ENCODE peak calls at places on chromosome 1, in six cellular contexts. One of them, this sample, is unnamed.

GRCh38 chr1:101371259-101371658 is 134.4 kb downstream of the S1PR1 start:
- DNase-seq in H9: no peak
- DNase-seq in IMR-90: peak; percentile 87
- DNase-seq in mesenchymal stem cell: peak; percentile 76
- DNase-seq in H1: no peak
- DNase-seq in mesendoderm: peak; percentile 52
- DNase-seq in this sample: no peak

GRCh38 chr1:150109567-150109966 is 40.1 kb upstream of the PLEKHO1 start:
- DNase-seq in H9: no peak
- DNase-seq in IMR-90: no peak
- DNase-seq in mesenchymal stem cell: no peak
- DNase-seq in H1: no peak
- DNase-seq in mesendoderm: no peak
- DNase-seq in this sample: no peak

GRCh38 chr1:209937996-209938959 is at the start of gene SYT14:
- DNase-seq in H9: peak; percentile 84
- DNase-seq in IMR-90: peak; percentile 25
- DNase-seq in mesenchymal stem cell: peak; percentile 38
- DNase-seq in H1: peak; percentile 85
- DNase-seq in mesendoderm: peak; percentile 86
- DNase-seq in this sample: peak; percentile 80

GRCh38 chr1:181061891-181062777 is 26.4 kb upstream of the IER5 start:
- DNase-seq in H9: no peak
- DNase-seq in IMR-90: no peak
- DNase-seq in mesenchymal stem cell: no peak
- DNase-seq in H1: no peak
- DNase-seq in mesendoderm: no peak
- DNase-seq in this sample: no peak

GRCh38 chr1:66598670-66599069 is 64.7 kb downstream of the SGIP1 start:
- DNase-seq in H9: no peak
- DNase-seq in IMR-90: peak; percentile 88
- DNase-seq in mesenchymal stem cell: peak; percentile 72
- DNase-seq in H1: no peak
- DNase-seq in mesendoderm: peak; percentile 21
- DNase-seq in this sample: no peak

GRCh38 chr1:147849097-147849873 is 53.3 kb upstream of the GJA8 start:
- DNase-seq in H9: no peak
- DNase-seq in IMR-90: peak; percentile 30
- DNase-seq in mesenchymal stem cell: peak; percentile 45
- DNase-seq in H1: no peak
- DNase-seq in mesendoderm: no peak
- DNase-seq in this sample: no peak

GRCh38 chr1:156123356-156124196 is 9.1 kb downstream of the LMNA start:
- DNase-seq in H9: peak; percentile 94
- DNase-seq in IMR-90: peak; percentile 98
- DNase-seq in mesenchymal stem cell: peak; percentile 97
- DNase-seq in H1: peak; percentile 76
- DNase-seq in mesendoderm: peak; percentile 98
- DNase-seq in this sample: peak; percentile 51

GRCh38 chr1:18989956-18990355 is 33.5 kb upstream of the IFFO2 start:
- DNase-seq in H9: no peak
- DNase-seq in IMR-90: no peak
- DNase-seq in mesenchymal stem cell: no peak
- DNase-seq in H1: no peak
- DNase-seq in mesendoderm: no peak
- DNase-seq in this sample: no peak

GRCh38 chr1:4730078-4730477 is 75.7 kb downstream of the AJAP1 start:
- DNase-seq in H9: no peak
- DNase-seq in IMR-90: no peak
- DNase-seq in mesenchymal stem cell: no peak
- DNase-seq in H1: no peak
- DNase-seq in mesendoderm: no peak
- DNase-seq in this sample: no peak

GRCh38 chr1:96355961-96356360 is 365.6 kb upstream of the PTBP2 start:
- DNase-seq in H9: no peak
- DNase-seq in IMR-90: no peak
- DNase-seq in mesenchymal stem cell: no peak
- DNase-seq in H1: no peak
- DNase-seq in mesendoderm: no peak
- DNase-seq in this sample: no peak

GRCh38 chr1:89808429-89809117 is 12.3 kb upstream of the LRRC8D start:
- DNase-seq in H9: peak; percentile 55
- DNase-seq in IMR-90: peak; percentile 38
- DNase-seq in mesenchymal stem cell: peak; percentile 45
- DNase-seq in H1: peak; percentile 60
- DNase-seq in mesendoderm: peak; percentile 96
- DNase-seq in this sample: no peak

GRCh38 chr1:207155018-207155417 is 51.0 kb downstream of the C4BPA start:
- DNase-seq in H9: no peak
- DNase-seq in IMR-90: no peak
- DNase-seq in mesenchymal stem cell: no peak
- DNase-seq in H1: no peak
- DNase-seq in mesendoderm: no peak
- DNase-seq in this sample: no peak

GRCh38 chr1:112527266-112528010 is 18.7 kb downstream of the WNT2B start:
- DNase-seq in H9: no peak
- DNase-seq in IMR-90: peak; percentile 61
- DNase-seq in mesenchymal stem cell: no peak
- DNase-seq in H1: no peak
- DNase-seq in mesendoderm: peak; percentile 89
- DNase-seq in this sample: no peak

GRCh38 chr1:174742805-174743653 is 256.7 kb upstream of the CACYBP start:
- DNase-seq in H9: no peak
- DNase-seq in IMR-90: peak; percentile 12
- DNase-seq in mesenchymal stem cell: no peak
- DNase-seq in H1: no peak
- DNase-seq in mesendoderm: peak; percentile 17
- DNase-seq in this sample: no peak

GRCh38 chr1:81305997-81306452 is 494.7 kb upstream of the ADGRL2 start:
- DNase-seq in H9: no peak
- DNase-seq in IMR-90: peak; percentile 54
- DNase-seq in mesenchymal stem cell: peak; percentile 85
- DNase-seq in H1: peak; percentile 49
- DNase-seq in mesendoderm: peak; percentile 74
- DNase-seq in this sample: peak; percentile 45

GRCh38 chr1:43427524-43427923 is 26.2 kb downstream of the HYI start:
- DNase-seq in H9: no peak
- DNase-seq in IMR-90: no peak
- DNase-seq in mesenchymal stem cell: no peak
- DNase-seq in H1: no peak
- DNase-seq in mesendoderm: no peak
- DNase-seq in this sample: no peak

GRCh38 chr1:167428418-167428817 is 89.9 kb downstream of the CD247 start:
- DNase-seq in H9: no peak
- DNase-seq in IMR-90: no peak
- DNase-seq in mesenchymal stem cell: peak; percentile 38
- DNase-seq in H1: no peak
- DNase-seq in mesendoderm: no peak
- DNase-seq in this sample: no peak

GRCh38 chr1:84061336-84061735 is 62.4 kb upstream of the TTLL7 start:
- DNase-seq in H9: no peak
- DNase-seq in IMR-90: no peak
- DNase-seq in mesenchymal stem cell: no peak
- DNase-seq in H1: no peak
- DNase-seq in mesendoderm: no peak
- DNase-seq in this sample: no peak

GRCh38 chr1:203065191-203065590 is 20.6 kb downstream of the MYOG start:
- DNase-seq in H9: no peak
- DNase-seq in IMR-90: no peak
- DNase-seq in mesenchymal stem cell: no peak
- DNase-seq in H1: no peak
- DNase-seq in mesendoderm: no peak
- DNase-seq in this sample: no peak

GRCh38 chr1:12173631-12174121 is 6.9 kb downstream of the TNFRSF1B start:
- DNase-seq in H9: no peak
- DNase-seq in IMR-90: peak; percentile 35
- DNase-seq in mesenchymal stem cell: peak; percentile 35
- DNase-seq in H1: no peak
- DNase-seq in mesendoderm: no peak
- DNase-seq in this sample: no peak

GRCh38 chr1:27616441-27616840 is 12.5 kb upstream of the AHDC1 start:
- DNase-seq in H9: no peak
- DNase-seq in IMR-90: no peak
- DNase-seq in mesenchymal stem cell: no peak
- DNase-seq in H1: no peak
- DNase-seq in mesendoderm: no peak
- DNase-seq in this sample: no peak

DNA sequence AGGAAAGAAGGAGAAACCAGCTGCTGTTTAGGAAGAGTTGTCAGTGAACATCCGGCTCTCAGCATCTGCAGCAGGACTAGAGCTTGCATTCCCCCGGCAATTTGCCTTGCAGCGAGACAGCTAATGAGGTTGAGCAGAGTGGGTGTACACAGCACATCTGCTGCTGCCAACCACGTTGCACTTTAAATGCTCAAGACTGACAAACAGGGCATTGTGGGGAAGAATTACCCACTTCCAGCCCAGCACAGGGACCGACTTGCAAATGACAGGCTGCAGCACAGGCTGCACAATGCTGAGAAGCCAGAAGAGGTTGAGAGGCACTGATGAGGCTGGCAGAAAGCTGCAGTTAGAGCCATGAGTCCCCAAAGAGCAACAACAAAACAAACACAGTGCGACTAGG is 47.5 kb upstream of the PLA2G2C start:
- DNase-seq in H9: no peak
- DNase-seq in IMR-90: no peak
- DNase-seq in mesenchymal stem cell: no peak
- DNase-seq in H1: no peak
- DNase-seq in mesendoderm: no peak
- DNase-seq in this sample: no peak
- H3K18ac ChIP-seq in H9: no peak overlapping the region
- H3K18ac ChIP-seq in IMR-90: no peak overlapping the region
- H3K18ac ChIP-seq in mesenchymal stem cell: no peak overlapping the region
- H3K18ac ChIP-seq in H1: no peak overlapping the region
- H3K18ac ChIP-seq in mesendoderm: no peak overlapping the region
- H3K18ac ChIP-seq in this sample: no peak overlapping the region

GRCh38 chr1:170424346-170424745 is 107.6 kb upstream of the GORAB start:
- DNase-seq in H9: no peak
- DNase-seq in IMR-90: peak; percentile 56
- DNase-seq in mesenchymal stem cell: no peak
- DNase-seq in H1: no peak
- DNase-seq in mesendoderm: peak; percentile 20
- DNase-seq in this sample: no peak
- H2BK15ac ChIP-seq in H9: no peak overlapping the region
- H2BK15ac ChIP-seq in IMR-90: no peak overlapping the region
- H2BK15ac ChIP-seq in mesenchymal stem cell: no peak overlapping the region
- H2BK15ac ChIP-seq in H1: no peak overlapping the region
- H2BK15ac ChIP-seq in mesendoderm: no peak overlapping the region
- H2BK15ac ChIP-seq in this sample: no peak overlapping the region

DNA sequence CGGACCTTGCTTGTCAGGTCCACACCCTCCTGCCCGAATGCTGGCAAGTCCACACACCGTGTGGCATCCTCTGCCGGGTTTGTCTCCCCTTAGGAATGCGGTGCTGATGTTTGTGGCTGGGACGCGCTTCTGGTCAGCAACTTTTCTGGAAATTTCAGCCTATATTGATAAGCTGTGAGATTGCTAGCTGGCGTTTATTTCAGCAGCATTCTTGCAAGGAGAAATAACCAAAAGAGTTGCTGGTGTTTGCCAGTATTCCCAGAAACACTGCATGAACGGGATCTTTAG is 601 bp downstream of the CEPT1 start:
- DNase-seq in H9: peak; percentile 64
- DNase-seq in IMR-90: peak; percentile 36
- DNase-seq in mesenchymal stem cell: peak; percentile 72
- DNase-seq in H1: no peak
- DNase-seq in mesendoderm: peak; percentile 79
- DNase-seq in this sample: no peak
- H3K23ac ChIP-seq in H9: no peak overlapping the region
- H3K23ac ChIP-seq in IMR-90: peak overlapping the region; percentile 87
- H3K23ac ChIP-seq in mesenchymal stem cell: no peak overlapping the region
- H3K23ac ChIP-seq in H1: no peak overlapping the region
- H3K23ac ChIP-seq in mesendoderm: no peak overlapping the region
- H3K23ac ChIP-seq in this sample: peak overlapping the region; percentile 98

GRCh38 chr1:8217011-8217711 is 100.8 kb upstream of the SLC45A1 start:
- DNase-seq in H9: peak; percentile 66
- DNase-seq in IMR-90: no peak
- DNase-seq in mesenchymal stem cell: peak; percentile 44
- DNase-seq in H1: peak; percentile 75
- DNase-seq in mesendoderm: peak; percentile 74
- DNase-seq in this sample: no peak
- H3K18ac ChIP-seq in H9: no peak overlapping the region
- H3K18ac ChIP-seq in IMR-90: peak overlapping the region; percentile 95
- H3K18ac ChIP-seq in mesenchymal stem cell: peak overlapping the region; percentile 49
- H3K18ac ChIP-seq in H1: peak overlapping the region; percentile 48
- H3K18ac ChIP-seq in mesendoderm: peak overlapping the region; percentile 92
- H3K18ac ChIP-seq in this sample: peak overlapping the region; percentile 93

GRCh38 chr1:199815947-199816346 is 211.6 kb upstream of the NR5A2 start:
- DNase-seq in H9: no peak
- DNase-seq in IMR-90: no peak
- DNase-seq in mesenchymal stem cell: no peak
- DNase-seq in H1: no peak
- DNase-seq in mesendoderm: no peak
- DNase-seq in this sample: no peak

GRCh38 chr1:199808110-199808870 is 219.2 kb upstream of the NR5A2 start:
- DNase-seq in H9: no peak
- DNase-seq in IMR-90: peak; percentile 4
- DNase-seq in mesenchymal stem cell: no peak
- DNase-seq in H1: no peak
- DNase-seq in mesendoderm: no peak
- DNase-seq in this sample: no peak

GRCh38 chr1:199809311-199809710 is 218.2 kb upstream of the NR5A2 start:
- DNase-seq in H9: no peak
- DNase-seq in IMR-90: no peak
- DNase-seq in mesenchymal stem cell: no peak
- DNase-seq in H1: no peak
- DNase-seq in mesendoderm: no peak
- DNase-seq in this sample: no peak

GRCh38 chr1:199811163-199811562 is 216.3 kb upstream of the NR5A2 start:
- DNase-seq in H9: no peak
- DNase-seq in IMR-90: no peak
- DNase-seq in mesenchymal stem cell: no peak
- DNase-seq in H1: no peak
- DNase-seq in mesendoderm: no peak
- DNase-seq in this sample: no peak
- H2BK15ac ChIP-seq in H9: no peak overlapping the region
- H2BK15ac ChIP-seq in IMR-90: no peak overlapping the region
- H2BK15ac ChIP-seq in mesenchymal stem cell: no peak overlapping the region
- H2BK15ac ChIP-seq in H1: no peak overlapping the region
- H2BK15ac ChIP-seq in mesendoderm: no peak overlapping the region
- H2BK15ac ChIP-seq in this sample: no peak overlapping the region

GRCh38 chr1:77678628-77679610 is 3.5 kb downstream of the ZZZ3 start:
- DNase-seq in H9: no peak
- DNase-seq in IMR-90: no peak
- DNase-seq in mesenchymal stem cell: no peak
- DNase-seq in H1: no peak
- DNase-seq in mesendoderm: no peak
- DNase-seq in this sample: no peak

GRCh38 chr1:77683142-77683835 is 831 bp upstream of the ZZZ3 start:
- DNase-seq in H9: peak; percentile 96
- DNase-seq in IMR-90: peak; percentile 89
- DNase-seq in mesenchymal stem cell: peak; percentile 92
- DNase-seq in H1: peak; percentile 90
- DNase-seq in mesendoderm: peak; percentile 96
- DNase-seq in this sample: peak; percentile 89

GRCh38 chr1:77682442-77683141 is at the start of gene ZZZ3:
- DNase-seq in H9: peak; percentile 95
- DNase-seq in IMR-90: peak; percentile 95
- DNase-seq in mesenchymal stem cell: peak; percentile 97
- DNase-seq in H1: peak; percentile 93
- DNase-seq in mesendoderm: peak; percentile 97
- DNase-seq in this sample: peak; percentile 96

GRCh38 chr1:77683836-77684148 is 1.3 kb upstream of the ZZZ3 start:
- DNase-seq in H9: no peak
- DNase-seq in IMR-90: no peak
- DNase-seq in mesenchymal stem cell: no peak
- DNase-seq in H1: no peak
- DNase-seq in mesendoderm: no peak
- DNase-seq in this sample: no peak

GRCh38 chr1:77680173-77680572 is 2.3 kb downstream of the ZZZ3 start:
- DNase-seq in H9: no peak
- DNase-seq in IMR-90: no peak
- DNase-seq in mesenchymal stem cell: no peak
- DNase-seq in H1: no peak
- DNase-seq in mesendoderm: no peak
- DNase-seq in this sample: no peak
- H3K23ac ChIP-seq in H9: no peak overlapping the region
- H3K23ac ChIP-seq in IMR-90: peak overlapping the region; percentile 85
- H3K23ac ChIP-seq in mesenchymal stem cell: no peak overlapping the region
- H3K23ac ChIP-seq in H1: no peak overlapping the region
- H3K23ac ChIP-seq in mesendoderm: peak overlapping the region; percentile 29
- H3K23ac ChIP-seq in this sample: no peak overlapping the region